ENCODE peak calls at places on chromosomes 1 and 21, in seven cellular contexts. P, Z, L, V, R, G and Q are unnamed samples.

GRCh38 chr1:157307491-157307890 is 169.3 kb upstream of the ETV3 start:
- DNase-seq in G (no peak), V (no peak), P (peak), Z (no peak), R (no peak), L (no peak), Q (no peak)

GRCh38 chr1:23916209-23917131 is 3.3 kb upstream of the CNR2 start:
- DNase-seq in R (peak), V (peak), L (peak), Z (peak), G (no peak), P (peak), Q (peak)

GRCh38 chr1:150696590-150696989 is 364 bp downstream of the GOLPH3L start:
- DNase-seq in V (peak), R (no peak), Z (no peak), P (no peak), G (no peak), L (no peak), Q (no peak)

GRCh38 chr1:200869753-200870391 is 2.9 kb upstream of the GPR25 start:
- DNase-seq in P (no peak), V (no peak), G (no peak), R (peak), L (no peak), Z (no peak), Q (no peak)

GRCh38 chr1:32538887-32539583 is at the start of gene ZBTB8A:
- DNase-seq in G (peak), P (peak), Z (peak), L (peak), R (peak), V (peak), Q (no peak)

GRCh38 chr1:94416901-94417701 is 1.1 kb upstream of the ABCD3 start:
- DNase-seq in R (peak), P (no peak), L (no peak), G (no peak), V (peak), Z (peak), Q (peak)

GRCh38 chr1:183101081-183101480 is 77.9 kb downstream of the LAMC1 start:
- DNase-seq in L (no peak), R (no peak), P (no peak), Z (no peak), V (no peak), G (no peak), Q (no peak)

GRCh38 chr1:227891955-227892871 is 55.5 kb downstream of the WNT9A start:
- DNase-seq in Z (no peak), P (no peak), V (peak), R (no peak), G (no peak), L (no peak), Q (no peak)

GRCh38 chr1:179877586-179878265 is at the start of gene TOR1AIP2:
- DNase-seq in G (peak), V (peak), R (peak), L (peak), Z (peak), P (peak), Q (peak)

GRCh38 chr1:50266509-50266908 is 156.7 kb downstream of the DMRTA2 start:
- DNase-seq in Z (no peak), G (no peak), P (no peak), V (peak), R (no peak), L (no peak), Q (peak)

GRCh38 chr1:210373878-210374599 is 45.3 kb downstream of the HHAT start:
- DNase-seq in P (peak), V (peak), Z (no peak), L (peak), R (peak), G (no peak), Q (peak)

GRCh38 chr1:39173119-39173994 is 31.1 kb upstream of the MACF1 start:
- DNase-seq in G (no peak), P (no peak), L (no peak), Z (no peak), R (no peak), V (peak), Q (no peak)

GRCh38 chr1:24594328-24594598 is 38.4 kb downstream of the NCMAP start:
- DNase-seq in P (no peak), Z (peak), L (no peak), R (no peak), G (no peak), V (no peak), Q (no peak)

GRCh38 chr1:66331641-66332523 is 202.1 kb upstream of the SGIP1 start:
- DNase-seq in Z (peak), G (peak), R (peak), V (peak), L (no peak), P (peak), Q (peak)

GRCh38 chr1:51855624-51856023 is 22.9 kb downstream of the NRDC start:
- DNase-seq in Z (no peak), R (no peak), G (no peak), P (no peak), L (no peak), V (no peak), Q (no peak)

GRCh38 chr1:147627435-147628110 is 42.8 kb downstream of the ACP6 start:
- DNase-seq in Z (peak), P (peak), L (peak), V (peak), R (peak), G (no peak), Q (no peak)

GRCh38 chr1:39827201-39827600 is 38.5 kb upstream of the BMP8B start:
- DNase-seq in R (no peak), P (no peak), L (no peak), G (no peak), V (no peak), Z (no peak), Q (no peak)

GRCh38 chr21:32733356-32733755 is 5.5 kb upstream of the SYNJ1 start:
- DNase-seq in G (no peak), L (no peak), R (no peak), Z (no peak), P (no peak), V (no peak), Q (no peak)

GRCh38 chr1:158019177-158019868 is 25.9 kb downstream of the KIRREL1 start:
- DNase-seq in R (no peak), G (no peak), V (peak), Z (peak), L (peak), P (no peak), Q (peak)

GRCh38 chr1:43705982-43706597 is 1.2 kb upstream of the ST3GAL3 start:
- DNase-seq in P (no peak), Z (no peak), L (no peak), V (no peak), G (no peak), R (peak), Q (no peak)

GRCh38 chr1:31789259-31790065 is 25.3 kb upstream of the ADGRB2 start:
- DNase-seq in G (peak), Z (peak), V (peak), R (peak), L (peak), P (peak), Q (peak)

GRCh38 chr1:9127395-9128160 is 1.3 kb downstream of the GPR157 start:
- DNase-seq in L (no peak), V (no peak), G (no peak), Z (no peak), R (no peak), P (no peak), Q (no peak)

GRCh38 chr1:119298687-119299086 is 69.9 kb upstream of the HAO2 start:
- DNase-seq in R (no peak), Z (no peak), V (peak), G (no peak), L (no peak), P (peak), Q (peak)

GRCh38 chr21:16193758-16194606 is 464.2 kb downstream of the USP25 start:
- DNase-seq in R (peak), L (peak), G (no peak), Z (peak), V (peak), P (peak), Q (peak)

DNA sequence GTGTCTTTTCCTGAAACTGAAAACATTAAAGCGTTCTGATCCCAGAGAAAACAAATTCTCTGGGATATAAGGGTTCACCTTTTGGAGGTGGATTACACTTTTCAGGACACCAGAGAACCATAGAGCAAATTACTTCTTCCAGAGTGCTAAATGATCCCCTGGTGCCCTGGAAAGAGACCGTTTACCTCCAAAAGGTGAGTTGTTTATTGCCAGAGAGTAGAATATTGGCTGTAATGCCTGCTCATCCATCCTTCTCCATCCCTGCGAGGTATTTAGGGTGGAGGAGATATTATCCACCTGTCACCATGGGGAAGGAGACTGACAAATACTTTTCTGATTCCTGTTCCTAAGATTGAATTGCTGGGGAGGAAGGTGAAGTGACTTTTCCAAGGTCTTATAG is 30.4 kb downstream of the PBX1 start:
- DNase-seq in V (no peak), G (no peak), R (no peak), L (no peak), Z (no peak), P (no peak), Q (no peak)
- H3K4me3 ChIP-seq in V (peak), G (peak), R (no peak), L (no peak), Z (no peak), P (no peak), Q (no peak)

GRCh38 chr21:28067015-28067414 is 925.7 kb downstream of the LTN1 start:
- DNase-seq in V (no peak), P (no peak), L (no peak), Z (no peak), G (no peak), R (no peak), Q (no peak)

GRCh38 chr21:28069446-28069845 is 923.2 kb downstream of the LTN1 start:
- DNase-seq in V (peak), P (no peak), Z (no peak), G (no peak), R (no peak), L (peak), Q (peak)

GRCh38 chr21:28072601-28073000 is 920.1 kb downstream of the LTN1 start:
- DNase-seq in V (no peak), G (no peak), Z (no peak), R (peak), P (no peak), L (no peak), Q (no peak)

GRCh38 chr21:28066051-28066450 is 926.6 kb downstream of the LTN1 start:
- DNase-seq in R (peak), G (no peak), P (peak), L (no peak), Z (no peak), V (no peak), Q (no peak)

GRCh38 chr21:28068455-28069358 is 924.0 kb downstream of the LTN1 start:
- DNase-seq in R (peak), P (no peak), V (no peak), Z (no peak), G (no peak), L (no peak), Q (no peak)
- H3K4me3 ChIP-seq in R (no peak), P (no peak), V (no peak), Z (no peak), G (no peak), L (no peak), Q (no peak)

GRCh38 chr1:85047472-85048295 is 616 bp downstream of the MCOLN3 start:
- DNase-seq in G (no peak), L (no peak), V (no peak), Z (no peak), R (no peak), P (no peak), Q (no peak)
- H3K4me3 ChIP-seq in G (peak), L (peak), V (peak), Z (peak), R (no peak), P (no peak), Q (peak)

GRCh38 chr1:17165823-17166222 is 39.1 kb upstream of the PADI1 start:
- DNase-seq in R (no peak), G (no peak), P (no peak), Z (no peak), L (no peak), V (no peak), Q (no peak)

GRCh38 chr1:17167041-17167782 is 37.7 kb upstream of the PADI1 start:
- DNase-seq in V (no peak), Z (no peak), R (no peak), P (no peak), G (no peak), L (peak), Q (no peak)

GRCh38 chr1:17170571-17170970 is 34.4 kb upstream of the PADI1 start:
- DNase-seq in P (no peak), V (no peak), G (no peak), Z (no peak), R (no peak), L (no peak), Q (peak)

GRCh38 chr1:17167783-17168479 is 37.0 kb upstream of the PADI1 start:
- DNase-seq in P (no peak), V (peak), R (no peak), Z (no peak), L (no peak), G (no peak), Q (peak)

GRCh38 chr1:17168480-17168878 is 36.4 kb upstream of the PADI1 start:
- DNase-seq in Z (no peak), L (no peak), R (no peak), G (no peak), V (peak), P (no peak), Q (peak)
- H3K4me3 ChIP-seq in Z (no peak), L (no peak), R (no peak), G (no peak), V (no peak), P (no peak), Q (no peak)

GRCh38 chr1:34362949-34363348 is 186.2 kb downstream of the C1orf94 start:
- DNase-seq in R (no peak), P (no peak), G (no peak), Z (no peak), V (no peak), L (no peak), Q (no peak)

GRCh38 chr1:34364376-34364775 is 187.7 kb downstream of the C1orf94 start:
- DNase-seq in R (no peak), Z (no peak), G (no peak), V (no peak), P (no peak), L (no peak), Q (no peak)

GRCh38 chr1:34367954-34368353 is 191.2 kb downstream of the C1orf94 start:
- DNase-seq in Z (no peak), V (no peak), G (no peak), P (no peak), R (no peak), L (no peak), Q (no peak)

GRCh38 chr1:34366875-34367624 is 190.3 kb downstream of the C1orf94 start:
- DNase-seq in R (no peak), V (no peak), P (no peak), Z (peak), L (no peak), G (no peak), Q (no peak)

GRCh38 chr1:34365295-34365694 is 188.6 kb downstream of the C1orf94 start:
- DNase-seq in V (no peak), L (no peak), Z (no peak), G (no peak), R (no peak), P (no peak), Q (no peak)
- H3K4me3 ChIP-seq in V (no peak), L (no peak), Z (no peak), G (no peak), R (no peak), P (no peak), Q (no peak)

GRCh38 chr1:231100393-231100792 is 60.3 kb upstream of the FAM89A start:
- DNase-seq in Z (no peak), R (no peak), P (no peak), G (no peak), V (peak), L (no peak), Q (no peak)
- H3K4me3 ChIP-seq in Z (no peak), R (no peak), P (no peak), G (no peak), V (no peak), L (no peak), Q (no peak)

GRCh38 chr1:89834078-89834704 is 13.4 kb downstream of the LRRC8D start:
- DNase-seq in P (no peak), V (no peak), G (no peak), R (no peak), Z (no peak), L (no peak), Q (no peak)
- H3K4me3 ChIP-seq in P (no peak), V (no peak), G (no peak), R (no peak), Z (no peak), L (no peak), Q (no peak)

GRCh38 chr1:207030522-207031009 is 2.0 kb downstream of the C1orf116 start:
- DNase-seq in G (no peak), P (peak), L (no peak), R (no peak), V (no peak), Z (no peak), Q (no peak)
- H3K4me3 ChIP-seq in G (no peak), P (no peak), L (no peak), R (no peak), V (no peak), Z (peak), Q (no peak)

GRCh38 chr1:106523448-106523847 is 533.0 kb upstream of the PRMT6 start:
- DNase-seq in L (no peak), P (no peak), R (no peak), V (no peak), G (no peak), Z (no peak), Q (no peak)

GRCh38 chr1:106524631-106525030 is 531.8 kb upstream of the PRMT6 start:
- DNase-seq in P (no peak), L (no peak), Z (no peak), R (no peak), V (no peak), G (no peak), Q (no peak)

GRCh38 chr1:106526650-106527049 is 529.8 kb upstream of the PRMT6 start:
- DNase-seq in P (no peak), L (no peak), Z (no peak), G (no peak), R (no peak), V (peak), Q (peak)
- H3K4me3 ChIP-seq in P (no peak), L (no peak), Z (no peak), G (no peak), R (no peak), V (no peak), Q (no peak)

GRCh38 chr1:206693029-206693428 is 8.3 kb downstream of the MAPKAPK2 start:
- DNase-seq in R (no peak), G (peak), P (peak), Z (peak), L (no peak), V (peak), Q (no peak)
- H3K4me3 ChIP-seq in R (no peak), G (peak), P (peak), Z (no peak), L (no peak), V (peak), Q (no peak)